ENCODE peak calls at places on chromosomes 11 and 22, in four cellular contexts. T is T-helper 17 cell, S is esophagus mucosa, X is gastroesophageal sphincter. W is an unnamed sample.

GRCh38 chr11:20387262-20388095 is at the start of gene PRMT3:
- ATAC-seq in T (peak), S (peak), X (peak), W (peak)

GRCh38 chr11:61002598-61002997 is 31.1 kb downstream of the CD6 start:
- ATAC-seq in T (peak), S (no peak), X (no peak), W (no peak)

GRCh38 chr22:45877036-45877380 is 100.0 kb downstream of the WNT7B start:
- ATAC-seq in T (no peak), S (no peak), X (no peak), W (peak)

GRCh38 chr11:124535552-124536232 is 7.8 kb downstream of the OR8B12 start:
- ATAC-seq in T (no peak), S (no peak), X (no peak), W (no peak)

GRCh38 chr11:12677131-12677530 is 2.9 kb downstream of the TEAD1 start:
- ATAC-seq in T (no peak), S (no peak), X (no peak), W (no peak)

GRCh38 chr11:27291302-27291889 is 71.6 kb downstream of the CCDC34 start:
- ATAC-seq in T (no peak), S (peak), X (no peak), W (no peak)

GRCh38 chr11:70078095-70078795 is at the start of gene ANO1:
- ATAC-seq in T (no peak), S (no peak), X (no peak), W (peak)

GRCh38 chr11:122977455-122978302 is 4.0 kb downstream of the BSX start:
- ATAC-seq in T (no peak), S (no peak), X (no peak), W (no peak)

GRCh38 chr11:78787696-78788095 is 213.0 kb upstream of the NARS2 start:
- ATAC-seq in T (no peak), S (no peak), X (no peak), W (no peak)

GRCh38 chr11:57762235-57762866 is 749 bp downstream of the CTNND1 start:
- ATAC-seq in T (no peak), S (peak), X (no peak), W (no peak)

GRCh38 chr11:62555464-62556092 is 9.0 kb upstream of the AHNAK start:
- ATAC-seq in T (peak), S (no peak), X (no peak), W (peak)

GRCh38 chr11:132286106-132286505 is 915.7 kb downstream of the NTM start:
- ATAC-seq in T (no peak), S (no peak), X (no peak), W (no peak)

GRCh38 chr22:29096736-29097669 is 24.2 kb downstream of the KREMEN1 start:
- ATAC-seq in T (no peak), S (no peak), X (no peak), W (no peak)

GRCh38 chr11:15519911-15520310 is 405.2 kb downstream of the INSC start:
- ATAC-seq in T (no peak), S (no peak), X (no peak), W (no peak)

GRCh38 chr11:95135880-95136279 is 46.2 kb downstream of the ENDOD1 start:
- ATAC-seq in T (no peak), S (no peak), X (no peak), W (no peak)

GRCh38 chr22:46969961-46970360 is 207.5 kb downstream of the TBC1D22A start:
- ATAC-seq in T (peak), S (no peak), X (no peak), W (peak)

GRCh38 chr11:1466784-1467183 is 19.8 kb downstream of the MOB2 start:
- ATAC-seq in T (no peak), S (no peak), X (no peak), W (no peak)

GRCh38 chr22:46113910-46114517 is 36.3 kb upstream of the PPARA start:
- ATAC-seq in T (no peak), S (no peak), X (peak), W (no peak)

GRCh38 chr22:49505337-49506009 is 322.2 kb downstream of the BRD1 start:
- ATAC-seq in T (no peak), S (no peak), X (no peak), W (no peak)

GRCh38 chr11:12862761-12863469 is 146.2 kb upstream of the RASSF10 start:
- ATAC-seq in T (no peak), S (no peak), X (peak), W (no peak)

GRCh38 chr11:45075952-45076351 is 70.5 kb upstream of the PRDM11 start:
- ATAC-seq in T (no peak), S (no peak), X (no peak), W (no peak)

GRCh38 chr11:83367745-83368144 is 81.6 kb upstream of the CCDC90B start:
- ATAC-seq in T (no peak), S (no peak), X (no peak), W (no peak)

GRCh38 chr11:46381836-46382643 is 571 bp downstream of the MDK start:
- ATAC-seq in T (peak), S (no peak), X (no peak), W (no peak)

GRCh38 chr11:121965330-121965729 is 150.7 kb downstream of the BLID start:
- ATAC-seq in T (no peak), S (no peak), X (no peak), W (no peak)

GRCh38 chr11:1303196-1303821 is 6.1 kb downstream of the TOLLIP start:
- ATAC-seq in T (no peak), S (peak), X (no peak), W (no peak)

GRCh38 chr11:2138436-2139117 is 612 bp downstream of the IGF2 start:
- ATAC-seq in T (peak), S (no peak), X (no peak), W (no peak)

GRCh38 chr22:39994566-39995345 is at the start of gene FAM83F:
- ATAC-seq in T (peak), S (peak), X (peak), W (peak)

GRCh38 chr11:115930886-115931537 is 426.8 kb upstream of the CADM1 start:
- ATAC-seq in T (peak), S (no peak), X (no peak), W (peak)

GRCh38 chr11:134780486-134781155 is 368.6 kb upstream of the B3GAT1 start:
- ATAC-seq in T (no peak), S (no peak), X (no peak), W (no peak)

GRCh38 chr11:107696140-107696539 is 15.7 kb downstream of the SLN start:
- ATAC-seq in T (no peak), S (no peak), X (peak), W (no peak)

GRCh38 chr22:40463727-40464126 is 93.3 kb downstream of the SGSM3 start:
- ATAC-seq in T (peak), S (no peak), X (no peak), W (peak)

W was measured in stimulated activated memory B cell treated with anti-CD40 and anti-IgM and Interleukin-4, amounts not matched to agents 10 μg/mL and 1 μg/mL and 100 μg/mL, for 72 hours.